ENCODE peak calls at places on chromosome 18, in six cellular contexts. Q is T1000; R is GM20000; O is heart right ventricle; S is activated CD4-positive, alpha-beta T cell treated with anti-CD3 and anti-CD28 coated beads, Interleukin-2, amount 10 ng/mL, durations not matched to agents 7 days and 5 days; M is NCI-H510A treated with DMSO at 0.1 percent for 48 hours. E is an unnamed sample.

GRCh38 chr18:62018034-62018760 is 125.4 kb upstream of the RNF152 start:
- DNase-seq in Q (no peak), R (no peak), O (peak), S (no peak), M (no peak), E (no peak)

GRCh38 chr18:68431922-68432198 is 283.0 kb downstream of the TMX3 start:
- DNase-seq in Q (no peak), R (no peak), O (no peak), S (no peak), M (no peak), E (no peak)

GRCh38 chr18:9094307-9095226 is 7.9 kb upstream of the NDUFV2 start:
- DNase-seq in Q (no peak), R (no peak), O (no peak), S (no peak), M (no peak), E (no peak)

GRCh38 chr18:12438257-12438656 is 30.5 kb downstream of the PRELID3A start:
- DNase-seq in Q (no peak), R (no peak), O (no peak), S (no peak), M (no peak), E (no peak)

GRCh38 chr18:61546598-61546997 is 213.4 kb downstream of the CDH20 start:
- DNase-seq in Q (no peak), R (no peak), O (no peak), S (no peak), M (no peak), E (no peak)

GRCh38 chr18:4843771-4844170 is 353.3 kb downstream of the AKAIN1 start:
- DNase-seq in Q (no peak), R (no peak), O (no peak), S (no peak), M (no peak), E (no peak)

GRCh38 chr18:58221060-58221725 is 177.2 kb downstream of the NEDD4L start:
- DNase-seq in Q (peak), R (no peak), O (no peak), S (no peak), M (no peak), E (no peak)

GRCh38 chr18:43009666-43010065 is 105.8 kb downstream of the RIT2 start:
- DNase-seq in Q (no peak), R (no peak), O (no peak), S (no peak), M (no peak), E (no peak)

GRCh38 chr18:51151568-51152511 is 45.6 kb downstream of the MEX3C start:
- DNase-seq in Q (no peak), R (peak), O (no peak), S (peak), M (no peak), E (no peak)

GRCh38 chr18:34650121-34650545 is 60.0 kb upstream of the DTNA start:
- DNase-seq in Q (no peak), R (no peak), O (no peak), S (no peak), M (no peak), E (no peak)

GRCh38 chr18:59220164-59220783 is 316 bp downstream of the GRP start:
- DNase-seq in Q (no peak), R (no peak), O (no peak), S (no peak), M (peak), E (no peak)

GRCh38 chr18:48569139-48569914 is 30.5 kb downstream of the CTIF start:
- DNase-seq in Q (no peak), R (no peak), O (no peak), S (no peak), M (no peak), E (no peak)

GRCh38 chr18:3921826-3922225 is 471.9 kb downstream of the TGIF1 start:
- DNase-seq in Q (no peak), R (no peak), O (no peak), S (no peak), M (no peak), E (no peak)

GRCh38 chr18:65968605-65969004 is 217.8 kb downstream of the CDH7 start:
- DNase-seq in Q (no peak), R (no peak), O (no peak), S (no peak), M (no peak), E (no peak)

GRCh38 chr18:46253498-46253897 is 149.3 kb downstream of the HAUS1 start:
- DNase-seq in Q (no peak), R (no peak), O (no peak), S (no peak), M (no peak), E (no peak)

GRCh38 chr18:59957957-59958356 is 58.2 kb downstream of the PMAIP1 start:
- DNase-seq in Q (no peak), R (no peak), O (peak), S (no peak), M (peak), E (peak)

GRCh38 chr18:79598046-79598884 is 81.3 kb upstream of the CTDP1 start:
- DNase-seq in Q (no peak), R (no peak), O (no peak), S (no peak), M (no peak), E (no peak)

GRCh38 chr18:22471546-22472131 is 53.9 kb upstream of the CTAGE1 start:
- DNase-seq in Q (peak), R (no peak), O (peak), S (no peak), M (no peak), E (no peak)

GRCh38 chr18:74990563-74991081 is 218.3 kb downstream of the PTGR3 start:
- DNase-seq in Q (no peak), R (peak), O (no peak), S (no peak), M (no peak), E (peak)

GRCh38 chr18:49618741-49619392 is 57.0 kb downstream of the LIPG start:
- DNase-seq in Q (no peak), R (no peak), O (no peak), S (no peak), M (no peak), E (no peak)

GRCh38 chr18:50870138-50870845 is 8.6 kb upstream of the ME2 start:
- DNase-seq in Q (peak), R (no peak), O (no peak), S (no peak), M (no peak), E (no peak)

GRCh38 chr18:62991959-62992358 is 276.6 kb downstream of the PHLPP1 start:
- DNase-seq in Q (no peak), R (no peak), O (no peak), S (no peak), M (no peak), E (no peak)

GRCh38 chr18:27315001-27315400 is 129.9 kb upstream of the CHST9 start:
- DNase-seq in Q (no peak), R (no peak), O (no peak), S (no peak), M (no peak), E (no peak)

E was measured in pons.